ENCODE peak calls at places on chromosome 13, in four cellular contexts. One of them, this sample, is unnamed.

GRCh38 chr13:97267418-97268059 is 45.4 kb downstream of the MBNL2 start:
- DNase-seq in K562: no peak
- DNase-seq in GM12891: no peak
- DNase-seq in GM12878: no peak
- DNase-seq in this sample: no peak

GRCh38 chr13:78193853-78194252 is 275.2 kb upstream of the EDNRB start:
- DNase-seq in GM12878: peak
- DNase-seq in GM12891: no peak
- DNase-seq in K562: no peak
- DNase-seq in this sample: no peak

GRCh38 chr13:96958286-96958891 is 35.9 kb downstream of the OXGR1 start:
- DNase-seq in GM12891: no peak
- DNase-seq in K562: peak
- DNase-seq in GM12878: no peak
- DNase-seq in this sample: no peak

GRCh38 chr13:42484396-42484795 is 89.6 kb upstream of the TNFSF11 start:
- DNase-seq in K562: no peak
- DNase-seq in GM12891: no peak
- DNase-seq in GM12878: no peak
- DNase-seq in this sample: no peak

GRCh38 chr13:74134777-74135305 is 637 bp upstream of the KLF12 start:
- DNase-seq in GM12878: no peak
- DNase-seq in GM12891: peak
- DNase-seq in K562: no peak
- DNase-seq in this sample: no peak

GRCh38 chr13:106373304-106373988 is 162.0 kb downstream of the EFNB2 start:
- DNase-seq in K562: no peak
- DNase-seq in GM12878: no peak
- DNase-seq in GM12891: no peak
- DNase-seq in this sample: no peak

GRCh38 chr13:95497307-95497943 is 55.1 kb upstream of the CLDN10 start:
- DNase-seq in K562: no peak
- DNase-seq in GM12891: no peak
- DNase-seq in GM12878: no peak
- DNase-seq in this sample: no peak

GRCh38 chr13:43041368-43041921 is 18.1 kb downstream of the DNAJC15 start:
- DNase-seq in GM12891: no peak
- DNase-seq in K562: no peak
- DNase-seq in GM12878: no peak
- DNase-seq in this sample: no peak

GRCh38 chr13:41587490-41587889 is 130.1 kb downstream of the RGCC start:
- DNase-seq in GM12878: no peak
- DNase-seq in K562: no peak
- DNase-seq in GM12891: no peak
- DNase-seq in this sample: no peak

GRCh38 chr13:20964904-20965303 is 62.4 kb upstream of the XPO4 start:
- DNase-seq in GM12878: no peak
- DNase-seq in GM12891: no peak
- DNase-seq in K562: no peak
- DNase-seq in this sample: no peak

GRCh38 chr13:93336733-93337132 is 110.1 kb downstream of the GPC6 start:
- DNase-seq in GM12891: no peak
- DNase-seq in GM12878: no peak
- DNase-seq in K562: no peak
- DNase-seq in this sample: no peak

GRCh38 chr13:66845393-66845792 is 384.7 kb downstream of the PCDH9 start:
- DNase-seq in K562: no peak
- DNase-seq in GM12878: no peak
- DNase-seq in GM12891: no peak
- DNase-seq in this sample: no peak

GRCh38 chr13:20102776-20103175 is 58.1 kb downstream of the GJA3 start:
- DNase-seq in GM12878: no peak
- DNase-seq in K562: no peak
- DNase-seq in GM12891: no peak
- DNase-seq in this sample: peak

GRCh38 chr13:25783480-25784081 is 268.2 kb downstream of the SHISA2 start:
- DNase-seq in GM12878: no peak
- DNase-seq in K562: no peak
- DNase-seq in GM12891: no peak
- DNase-seq in this sample: no peak

GRCh38 chr13:72726721-72727416 is 560 bp downstream of the MZT1 start:
- DNase-seq in GM12891: peak
- DNase-seq in GM12878: no peak
- DNase-seq in K562: peak
- DNase-seq in this sample: peak

GRCh38 chr13:67147257-67148218 is 82.6 kb downstream of the PCDH9 start:
- DNase-seq in GM12878: no peak
- DNase-seq in K562: peak
- DNase-seq in GM12891: no peak
- DNase-seq in this sample: no peak

GRCh38 chr13:93244918-93245280 is 18.3 kb downstream of the GPC6 start:
- DNase-seq in GM12891: no peak
- DNase-seq in GM12878: no peak
- DNase-seq in K562: no peak
- DNase-seq in this sample: no peak

DNA sequence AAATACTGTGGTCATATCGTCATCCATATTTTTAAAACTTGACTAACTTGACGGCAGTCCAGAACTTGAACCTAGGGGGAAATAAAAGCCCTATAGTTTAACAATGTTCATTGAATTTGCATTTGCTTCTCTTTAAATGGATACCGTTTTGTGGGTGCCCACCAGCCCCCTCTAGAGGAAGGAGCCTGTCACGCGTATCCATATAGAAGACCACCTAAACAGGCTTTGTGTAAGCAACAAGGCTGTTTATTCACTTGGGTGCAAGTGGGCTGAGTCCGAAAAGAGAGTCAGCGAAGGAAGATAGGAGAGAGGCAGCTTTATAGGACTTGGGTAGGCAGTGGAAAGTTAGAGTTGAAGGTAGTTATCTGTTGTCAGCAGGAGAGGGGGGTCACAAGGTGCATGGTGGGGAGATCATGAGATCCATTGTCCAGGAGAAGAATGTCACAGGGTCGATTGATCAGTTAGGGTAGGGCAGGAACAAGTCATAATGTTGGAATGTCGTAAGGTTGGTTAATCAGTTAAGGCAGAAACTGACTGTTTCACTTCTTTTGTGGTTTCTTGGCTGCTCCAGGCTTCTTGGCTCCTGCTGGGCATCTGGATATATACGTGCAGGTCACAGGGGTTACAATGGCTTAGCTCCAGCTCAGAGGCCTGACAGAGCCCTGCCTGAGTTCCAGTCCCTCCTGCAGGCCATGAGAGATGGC is 42.5 kb upstream of the ANKRD10 start:
- DNase-seq in GM12878: no peak
- DNase-seq in GM12891: no peak
- DNase-seq in K562: peak
- DNase-seq in this sample: no peak
- TF ChIP-seq SPI1 in GM12878: no peak
- TF ChIP-seq SPI1 in GM12891: no peak
- TF ChIP-seq SPI1 in K562: no peak
- TF ChIP-seq SPI1 in this sample: no peak

GRCh38 chr13:75480691-75481175 is 1.2 kb downstream of the TBC1D4 start:
- DNase-seq in K562: peak
- DNase-seq in GM12891: peak
- DNase-seq in GM12878: no peak
- DNase-seq in this sample: peak
- TF ChIP-seq SPI1 in K562: no peak
- TF ChIP-seq SPI1 in GM12891: no peak
- TF ChIP-seq SPI1 in GM12878: no peak
- TF ChIP-seq SPI1 in this sample: no peak

GRCh38 chr13:109428146-109428545 is 358.2 kb downstream of the IRS2 start:
- DNase-seq in GM12878: no peak
- DNase-seq in GM12891: no peak
- DNase-seq in K562: no peak
- DNase-seq in this sample: no peak

GRCh38 chr13:109426690-109426990 is 359.7 kb downstream of the IRS2 start:
- DNase-seq in K562: no peak
- DNase-seq in GM12878: no peak
- DNase-seq in GM12891: no peak
- DNase-seq in this sample: no peak

GRCh38 chr13:109427148-109427547 is 359.2 kb downstream of the IRS2 start:
- DNase-seq in K562: no peak
- DNase-seq in GM12878: no peak
- DNase-seq in GM12891: no peak
- DNase-seq in this sample: no peak

GRCh38 chr13:109425821-109426689 is 360.3 kb downstream of the IRS2 start:
- DNase-seq in GM12878: no peak
- DNase-seq in K562: no peak
- DNase-seq in GM12891: no peak
- DNase-seq in this sample: no peak

DNA sequence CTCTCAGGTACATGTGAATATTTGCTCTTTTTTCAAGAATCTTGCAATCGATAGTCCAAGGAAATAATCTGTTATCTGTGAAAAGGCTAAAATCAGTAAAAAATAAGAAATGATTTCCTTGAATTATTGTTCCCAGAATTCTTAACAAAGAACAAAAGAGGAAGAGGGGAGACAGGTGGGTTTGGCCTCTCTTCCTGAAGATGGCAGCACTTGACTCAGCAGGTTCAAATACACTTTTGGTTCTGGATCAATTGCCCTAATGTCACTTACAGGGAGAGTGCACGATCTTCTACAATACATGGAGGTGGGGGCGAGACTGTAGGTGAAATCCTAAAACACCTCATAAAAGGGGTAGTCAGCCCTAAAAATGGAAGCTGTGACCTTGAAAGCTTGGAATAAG is 358.7 kb downstream of the IRS2 start:
- DNase-seq in GM12878: no peak
- DNase-seq in K562: no peak
- DNase-seq in GM12891: no peak
- DNase-seq in this sample: no peak
- TF ChIP-seq SPI1 in GM12878: no peak
- TF ChIP-seq SPI1 in K562: peak
- TF ChIP-seq SPI1 in GM12891: no peak
- TF ChIP-seq SPI1 in this sample: no peak

GRCh38 chr13:100673376-100673830 is 1.2 kb downstream of the TMTC4 start:
- DNase-seq in GM12891: no peak
- DNase-seq in GM12878: no peak
- DNase-seq in K562: peak
- DNase-seq in this sample: no peak

GRCh38 chr13:100674363-100674847 is at the start of gene TMTC4:
- DNase-seq in GM12878: no peak
- DNase-seq in GM12891: peak
- DNase-seq in K562: no peak
- DNase-seq in this sample: no peak

GRCh38 chr13:100674848-100675659 is 459 bp upstream of the TMTC4 start:
- DNase-seq in K562: peak
- DNase-seq in GM12878: peak
- DNase-seq in GM12891: peak
- DNase-seq in this sample: peak

GRCh38 chr13:100675660-100676129 is 1.1 kb upstream of the TMTC4 start:
- DNase-seq in GM12891: no peak
- DNase-seq in GM12878: no peak
- DNase-seq in K562: no peak
- DNase-seq in this sample: no peak

GRCh38 chr13:100673831-100674362 is 698 bp downstream of the TMTC4 start:
- DNase-seq in K562: peak
- DNase-seq in GM12891: peak
- DNase-seq in GM12878: no peak
- DNase-seq in this sample: peak
- TF ChIP-seq SPI1 in K562: no peak
- TF ChIP-seq SPI1 in GM12891: no peak
- TF ChIP-seq SPI1 in GM12878: no peak
- TF ChIP-seq SPI1 in this sample: no peak

GRCh38 chr13:112159575-112160547 is 92.9 kb downstream of the SOX1 start:
- DNase-seq in K562: no peak
- DNase-seq in GM12891: no peak
- DNase-seq in GM12878: no peak
- DNase-seq in this sample: no peak
- TF ChIP-seq SPI1 in K562: no peak
- TF ChIP-seq SPI1 in GM12891: no peak
- TF ChIP-seq SPI1 in GM12878: no peak
- TF ChIP-seq SPI1 in this sample: no peak

GRCh38 chr13:104314926-104315535 is 1248.8 kb upstream of the SLC10A2 start:
- DNase-seq in GM12878: no peak
- DNase-seq in GM12891: no peak
- DNase-seq in K562: no peak
- DNase-seq in this sample: no peak

GRCh38 chr13:104315606-104316005 is 1249.4 kb upstream of the SLC10A2 start:
- DNase-seq in K562: no peak
- DNase-seq in GM12878: no peak
- DNase-seq in GM12891: no peak
- DNase-seq in this sample: no peak

GRCh38 chr13:104314321-104314720 is 1248.1 kb upstream of the SLC10A2 start:
- DNase-seq in K562: no peak
- DNase-seq in GM12891: no peak
- DNase-seq in GM12878: no peak
- DNase-seq in this sample: no peak

DNA sequence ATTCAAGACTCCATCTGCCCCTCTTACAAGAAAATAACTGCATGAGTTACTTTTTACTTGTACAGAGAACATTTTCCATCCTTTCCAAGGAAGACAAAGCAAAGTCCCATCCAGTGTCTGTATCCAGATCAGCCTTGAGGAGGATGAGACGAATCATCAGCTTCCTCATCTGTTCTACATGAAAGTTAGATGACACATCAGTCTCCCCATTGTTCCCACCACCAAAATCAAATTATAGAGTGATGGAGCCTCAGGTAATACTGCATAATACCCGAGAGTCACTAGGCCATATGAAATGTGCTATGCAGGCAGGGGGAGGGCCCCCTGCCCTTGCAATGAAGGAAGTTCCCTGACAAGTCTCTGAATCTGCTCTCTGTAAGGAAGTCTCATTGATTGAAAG is 1244.6 kb upstream of the SLC10A2 start:
- DNase-seq in GM12891: no peak
- DNase-seq in K562: no peak
- DNase-seq in GM12878: no peak
- DNase-seq in this sample: no peak
- TF ChIP-seq SPI1 in GM12891: no peak
- TF ChIP-seq SPI1 in K562: no peak
- TF ChIP-seq SPI1 in GM12878: no peak
- TF ChIP-seq SPI1 in this sample: no peak

DNA sequence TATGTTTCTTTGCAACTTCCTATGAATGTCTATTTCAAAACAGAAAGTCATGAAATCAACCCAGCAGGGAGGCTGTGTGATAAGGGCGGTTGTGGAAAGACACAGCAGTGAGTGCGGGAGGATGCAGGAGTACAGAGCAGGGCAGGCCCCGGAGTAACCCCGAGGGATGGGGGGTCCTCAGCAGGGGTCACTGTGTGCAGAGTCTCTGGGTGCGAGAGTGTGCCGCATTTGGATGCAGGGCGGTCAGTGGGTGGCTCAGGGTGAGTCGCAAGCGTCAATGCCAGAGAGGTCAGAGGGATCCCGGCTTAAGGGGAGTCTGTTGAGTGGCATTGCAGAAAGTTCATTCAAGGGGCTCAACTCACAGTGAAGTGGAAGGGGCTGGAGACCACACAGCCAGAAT is 147.8 kb downstream of the STK24 start:
- DNase-seq in GM12878: no peak
- DNase-seq in GM12891: no peak
- DNase-seq in K562: no peak
- DNase-seq in this sample: no peak
- TF ChIP-seq SPI1 in GM12878: no peak
- TF ChIP-seq SPI1 in GM12891: no peak
- TF ChIP-seq SPI1 in K562: no peak
- TF ChIP-seq SPI1 in this sample: no peak